ENCODE peak calls at places on chromosomes 13 and 19, in five cellular contexts. One of them, this sample, is unnamed.

GRCh38 chr19:3132971-3133792 is 2.7 kb upstream of the GNA15 start:
- DNase-seq in lung: no peak
- DNase-seq in breast epithelium: no peak
- DNase-seq in esophagus squamous epithelium: no peak
- DNase-seq in fibroblast of lung: peak; percentile 48
- DNase-seq in this sample: peak; percentile 54

GRCh38 chr13:78625384-78625783 is 22.0 kb upstream of the POU4F1 start:
- DNase-seq in lung: no peak
- DNase-seq in fibroblast of lung: no peak
- DNase-seq in esophagus squamous epithelium: no peak
- DNase-seq in breast epithelium: no peak
- DNase-seq in this sample: no peak

GRCh38 chr19:2416321-2417097 is 10.9 kb downstream of the TIMM13 start:
- DNase-seq in fibroblast of lung: no peak
- DNase-seq in esophagus squamous epithelium: no peak
- DNase-seq in breast epithelium: no peak
- DNase-seq in lung: no peak
- DNase-seq in this sample: no peak

GRCh38 chr13:37403776-37404497 is 194.6 kb downstream of the POSTN start:
- DNase-seq in breast epithelium: no peak
- DNase-seq in fibroblast of lung: peak; percentile 99
- DNase-seq in lung: no peak
- DNase-seq in esophagus squamous epithelium: no peak
- DNase-seq in this sample: no peak

GRCh38 chr19:6800991-6801396 is 28.5 kb downstream of the VAV1 start:
- DNase-seq in breast epithelium: no peak
- DNase-seq in esophagus squamous epithelium: no peak
- DNase-seq in fibroblast of lung: peak; percentile 89
- DNase-seq in lung: no peak
- DNase-seq in this sample: no peak

GRCh38 chr19:18167975-18168645 is 5.5 kb upstream of the IFI30 start:
- DNase-seq in fibroblast of lung: no peak
- DNase-seq in esophagus squamous epithelium: no peak
- DNase-seq in lung: no peak
- DNase-seq in breast epithelium: no peak
- DNase-seq in this sample: no peak

GRCh38 chr13:97072297-97072696 is 78.0 kb upstream of the OXGR1 start:
- DNase-seq in breast epithelium: no peak
- DNase-seq in lung: no peak
- DNase-seq in esophagus squamous epithelium: no peak
- DNase-seq in fibroblast of lung: no peak
- DNase-seq in this sample: no peak

GRCh38 chr19:41915248-41916032 is 12.8 kb downstream of the ERFL start:
- DNase-seq in breast epithelium: no peak
- DNase-seq in esophagus squamous epithelium: no peak
- DNase-seq in fibroblast of lung: no peak
- DNase-seq in lung: no peak
- DNase-seq in this sample: no peak

GRCh38 chr19:51480590-51480989 is 2.3 kb downstream of the CEACAM18 start:
- DNase-seq in esophagus squamous epithelium: no peak
- DNase-seq in breast epithelium: no peak
- DNase-seq in lung: no peak
- DNase-seq in fibroblast of lung: no peak
- DNase-seq in this sample: no peak

GRCh38 chr19:18774107-18774506 is 17.0 kb downstream of the COMP start:
- DNase-seq in fibroblast of lung: no peak
- DNase-seq in breast epithelium: no peak
- DNase-seq in lung: no peak
- DNase-seq in esophagus squamous epithelium: no peak
- DNase-seq in this sample: no peak

GRCh38 chr19:40735003-40735771 is 15.1 kb downstream of the ACTMAP start:
- DNase-seq in breast epithelium: no peak
- DNase-seq in esophagus squamous epithelium: no peak
- DNase-seq in fibroblast of lung: no peak
- DNase-seq in lung: no peak
- DNase-seq in this sample: no peak

GRCh38 chr13:97212540-97213146 is 9.5 kb upstream of the MBNL2 start:
- DNase-seq in lung: no peak
- DNase-seq in fibroblast of lung: no peak
- DNase-seq in breast epithelium: no peak
- DNase-seq in esophagus squamous epithelium: no peak
- DNase-seq in this sample: peak; percentile 39

GRCh38 chr19:14090509-14091085 is at the start of gene SAMD1:
- DNase-seq in fibroblast of lung: peak; percentile 88
- DNase-seq in breast epithelium: peak; percentile 87
- DNase-seq in esophagus squamous epithelium: peak; percentile 68
- DNase-seq in lung: peak; percentile 87
- DNase-seq in this sample: peak; percentile 91

GRCh38 chr19:40571831-40572495 is 4.7 kb upstream of the SHKBP1 start:
- DNase-seq in fibroblast of lung: no peak
- DNase-seq in breast epithelium: no peak
- DNase-seq in lung: no peak
- DNase-seq in esophagus squamous epithelium: no peak
- DNase-seq in this sample: no peak

GRCh38 chr19:17149393-17150135 is 65.6 kb upstream of the USE1 start:
- DNase-seq in breast epithelium: no peak
- DNase-seq in esophagus squamous epithelium: no peak
- DNase-seq in fibroblast of lung: no peak
- DNase-seq in lung: no peak
- DNase-seq in this sample: no peak

GRCh38 chr13:113625965-113626661 is 31.9 kb downstream of the ATP4B start:
- DNase-seq in esophagus squamous epithelium: no peak
- DNase-seq in breast epithelium: no peak
- DNase-seq in fibroblast of lung: peak; percentile 62
- DNase-seq in lung: no peak
- DNase-seq in this sample: no peak

GRCh38 chr13:103878891-103879605 is 812.8 kb upstream of the SLC10A2 start:
- DNase-seq in lung: no peak
- DNase-seq in breast epithelium: no peak
- DNase-seq in fibroblast of lung: peak; percentile 46
- DNase-seq in esophagus squamous epithelium: no peak
- DNase-seq in this sample: no peak

GRCh38 chr19:49699364-49699763 is 8.4 kb downstream of the CPT1C start:
- DNase-seq in breast epithelium: no peak
- DNase-seq in lung: no peak
- DNase-seq in esophagus squamous epithelium: no peak
- DNase-seq in fibroblast of lung: no peak
- DNase-seq in this sample: no peak

GRCh38 chr19:49704888-49705642 is 14.1 kb downstream of the CPT1C start:
- DNase-seq in lung: no peak
- DNase-seq in fibroblast of lung: no peak
- DNase-seq in breast epithelium: no peak
- DNase-seq in esophagus squamous epithelium: no peak
- DNase-seq in this sample: no peak

GRCh38 chr19:49700563-49700962 is 9.6 kb downstream of the CPT1C start:
- DNase-seq in esophagus squamous epithelium: no peak
- DNase-seq in breast epithelium: no peak
- DNase-seq in fibroblast of lung: no peak
- DNase-seq in lung: no peak
- DNase-seq in this sample: no peak

GRCh38 chr19:49696865-49697264 is 5.9 kb downstream of the CPT1C start:
- DNase-seq in breast epithelium: no peak
- DNase-seq in lung: no peak
- DNase-seq in esophagus squamous epithelium: no peak
- DNase-seq in fibroblast of lung: no peak
- DNase-seq in this sample: no peak

GRCh38 chr19:49701271-49701786 is 10.4 kb downstream of the CPT1C start:
- DNase-seq in fibroblast of lung: no peak
- DNase-seq in breast epithelium: no peak
- DNase-seq in lung: no peak
- DNase-seq in esophagus squamous epithelium: no peak
- DNase-seq in this sample: no peak
- H3K27ac ChIP-seq in fibroblast of lung: no peak overlapping the region
- H3K27ac ChIP-seq in breast epithelium: no peak overlapping the region
- H3K27ac ChIP-seq in lung: no peak overlapping the region
- H3K27ac ChIP-seq in esophagus squamous epithelium: no peak overlapping the region
- H3K27ac ChIP-seq in this sample: no peak overlapping the region

GRCh38 chr19:48421548-48421947 is 24.2 kb upstream of the GRWD1 start:
- DNase-seq in esophagus squamous epithelium: no peak
- DNase-seq in fibroblast of lung: no peak
- DNase-seq in lung: no peak
- DNase-seq in breast epithelium: no peak
- DNase-seq in this sample: no peak

GRCh38 chr19:48419158-48419920 is 25.9 kb downstream of the GRIN2D start:
- DNase-seq in fibroblast of lung: peak; percentile 51
- DNase-seq in esophagus squamous epithelium: no peak
- DNase-seq in breast epithelium: no peak
- DNase-seq in lung: no peak
- DNase-seq in this sample: no peak

GRCh38 chr19:48417436-48417835 is 24.0 kb downstream of the GRIN2D start:
- DNase-seq in fibroblast of lung: no peak
- DNase-seq in lung: no peak
- DNase-seq in breast epithelium: no peak
- DNase-seq in esophagus squamous epithelium: no peak
- DNase-seq in this sample: no peak

GRCh38 chr19:48415869-48416268 is 22.4 kb downstream of the GRIN2D start:
- DNase-seq in fibroblast of lung: no peak
- DNase-seq in lung: no peak
- DNase-seq in esophagus squamous epithelium: no peak
- DNase-seq in breast epithelium: no peak
- DNase-seq in this sample: no peak

GRCh38 chr19:48418317-48419064 is 25.0 kb downstream of the GRIN2D start:
- DNase-seq in breast epithelium: no peak
- DNase-seq in fibroblast of lung: peak; percentile 69
- DNase-seq in lung: no peak
- DNase-seq in esophagus squamous epithelium: no peak
- DNase-seq in this sample: no peak
- TF ChIP-seq CTCF in breast epithelium: no peak
- TF ChIP-seq CTCF in fibroblast of lung: no peak
- TF ChIP-seq CTCF in lung: no peak
- TF ChIP-seq CTCF in esophagus squamous epithelium: no peak
- TF ChIP-seq CTCF in this sample: no peak

GRCh38 chr19:1134431-1134830 is 30.6 kb downstream of the GPX4 start:
- DNase-seq in fibroblast of lung: no peak
- DNase-seq in esophagus squamous epithelium: no peak
- DNase-seq in breast epithelium: no peak
- DNase-seq in lung: no peak
- DNase-seq in this sample: no peak
- H3K4me1 ChIP-seq in fibroblast of lung: peaks cover 4% of the 10 kb centered on the region
- H3K4me1 ChIP-seq in esophagus squamous epithelium: peaks cover 76% of the 10 kb centered on the region
- H3K4me1 ChIP-seq in breast epithelium: peaks cover 45% of the 10 kb centered on the region
- H3K4me1 ChIP-seq in lung: peaks cover 6% of the 10 kb centered on the region
- H3K4me1 ChIP-seq in this sample: no peaks in the 10 kb centered on the region

DNA sequence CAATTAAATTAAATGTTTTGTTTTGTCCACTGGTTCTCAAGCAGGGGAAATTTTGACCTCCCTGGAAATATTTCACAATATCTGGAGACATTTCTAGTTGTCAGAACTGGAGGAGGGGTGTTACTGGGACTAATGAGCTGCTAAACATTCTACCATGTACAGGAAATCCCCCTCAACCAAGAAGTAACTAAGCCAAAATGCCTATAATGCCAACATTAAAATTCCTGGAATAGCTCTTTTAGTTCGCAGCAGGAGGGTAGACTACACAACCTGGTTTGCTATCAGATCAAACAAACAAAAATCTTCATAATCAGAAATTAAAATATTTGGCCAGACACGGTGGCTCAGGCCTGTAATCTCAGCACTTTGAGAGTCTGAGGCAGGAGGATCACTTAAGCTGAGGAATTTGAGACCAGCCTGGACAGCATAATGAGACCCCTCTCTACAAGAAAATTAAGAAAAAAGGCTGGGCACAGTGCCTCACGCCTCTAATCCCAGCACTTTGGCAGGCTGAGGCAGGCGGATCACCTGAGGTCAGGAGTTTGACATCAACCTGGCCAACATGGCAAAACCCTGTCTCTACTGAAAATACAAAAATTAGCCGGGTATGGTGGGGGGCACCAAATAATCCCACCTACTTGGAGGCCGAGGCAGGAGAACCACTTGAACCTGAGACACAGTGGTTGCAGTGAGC is 13.7 kb upstream of the SMARCA4 start:
- DNase-seq in fibroblast of lung: peak; percentile 69
- DNase-seq in esophagus squamous epithelium: no peak
- DNase-seq in breast epithelium: no peak
- DNase-seq in lung: no peak
- DNase-seq in this sample: no peak
- H3K27ac ChIP-seq in fibroblast of lung: no peak overlapping the region
- H3K27ac ChIP-seq in esophagus squamous epithelium: peak overlapping the region; percentile 70
- H3K27ac ChIP-seq in breast epithelium: peak overlapping the region; percentile 68
- H3K27ac ChIP-seq in lung: peak overlapping the region; percentile 45
- H3K27ac ChIP-seq in this sample: peak overlapping the region; percentile 55

GRCh38 chr19:35552534-35553384 is 7.3 kb downstream of the TMEM147 start:
- DNase-seq in breast epithelium: no peak
- DNase-seq in esophagus squamous epithelium: no peak
- DNase-seq in fibroblast of lung: no peak
- DNase-seq in lung: no peak
- DNase-seq in this sample: no peak
- TF ChIP-seq CTCF in breast epithelium: no peak
- TF ChIP-seq CTCF in esophagus squamous epithelium: no peak
- TF ChIP-seq CTCF in fibroblast of lung: no peak
- TF ChIP-seq CTCF in lung: no peak
- TF ChIP-seq CTCF in this sample: no peak

GRCh38 chr19:33825556-33825955 is 28.9 kb downstream of the KCTD15 start:
- DNase-seq in breast epithelium: no peak
- DNase-seq in fibroblast of lung: no peak
- DNase-seq in lung: no peak
- DNase-seq in esophagus squamous epithelium: no peak
- DNase-seq in this sample: no peak

GRCh38 chr19:33830264-33830663 is 33.6 kb downstream of the KCTD15 start:
- DNase-seq in fibroblast of lung: no peak
- DNase-seq in lung: peak; percentile 4
- DNase-seq in esophagus squamous epithelium: no peak
- DNase-seq in breast epithelium: no peak
- DNase-seq in this sample: no peak

GRCh38 chr19:33823341-33823740 is 26.7 kb downstream of the KCTD15 start:
- DNase-seq in fibroblast of lung: no peak
- DNase-seq in lung: no peak
- DNase-seq in esophagus squamous epithelium: no peak
- DNase-seq in breast epithelium: no peak
- DNase-seq in this sample: no peak

GRCh38 chr19:33828266-33829075 is 31.8 kb downstream of the KCTD15 start:
- DNase-seq in esophagus squamous epithelium: no peak
- DNase-seq in lung: peak; percentile 16
- DNase-seq in breast epithelium: peak; percentile 10
- DNase-seq in fibroblast of lung: no peak
- DNase-seq in this sample: no peak

DNA sequence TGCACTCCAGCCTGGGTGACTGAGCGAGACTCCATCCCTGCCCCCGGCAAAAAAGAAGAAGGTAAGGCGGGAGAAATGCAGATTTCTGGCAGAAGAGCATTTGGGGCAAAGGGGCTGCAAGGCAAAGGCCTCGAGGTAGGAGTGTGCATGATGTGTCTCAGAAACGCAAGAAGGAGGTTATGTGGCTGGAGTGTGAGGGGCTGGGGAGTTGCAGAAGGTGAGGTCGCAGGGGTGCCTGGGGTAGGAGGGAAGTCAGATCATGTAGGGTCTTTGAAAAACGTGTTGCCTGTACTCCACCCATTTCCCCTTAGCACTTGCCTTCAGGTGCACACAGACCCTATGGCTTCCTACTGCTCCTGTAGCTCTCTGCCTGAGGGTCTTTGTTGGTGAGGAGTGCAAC is 29.9 kb downstream of the KCTD15 start:
- DNase-seq in fibroblast of lung: no peak
- DNase-seq in esophagus squamous epithelium: no peak
- DNase-seq in lung: no peak
- DNase-seq in breast epithelium: no peak
- DNase-seq in this sample: no peak
- H3K4me1 ChIP-seq in fibroblast of lung: no peaks in the 10 kb centered on the region
- H3K4me1 ChIP-seq in esophagus squamous epithelium: peaks cover 5% of the 10 kb centered on the region
- H3K4me1 ChIP-seq in lung: no peaks in the 10 kb centered on the region
- H3K4me1 ChIP-seq in breast epithelium: no peaks in the 10 kb centered on the region
- H3K4me1 ChIP-seq in this sample: no peaks in the 10 kb centered on the region

GRCh38 chr19:55133639-55134444 is 15.2 kb downstream of the TNNT1 start:
- DNase-seq in lung: no peak
- DNase-seq in breast epithelium: no peak
- DNase-seq in fibroblast of lung: no peak
- DNase-seq in esophagus squamous epithelium: no peak
- DNase-seq in this sample: no peak
- H3K27ac ChIP-seq in lung: no peak overlapping the region
- H3K27ac ChIP-seq in breast epithelium: no peak overlapping the region
- H3K27ac ChIP-seq in fibroblast of lung: no peak overlapping the region
- H3K27ac ChIP-seq in esophagus squamous epithelium: no peak overlapping the region
- H3K27ac ChIP-seq in this sample: no peak overlapping the region

This sample was measured in pancreas.